ENCODE peak calls at places on chromosome 13, in four cellular contexts. One of them, this sample, is unnamed.

GRCh38 chr13:79307866-79308298 is 98.2 kb downstream of the RBM26 start:
- DNase-seq in WTC11: no peak
- DNase-seq in HepG2: no peak
- DNase-seq in GM12878: no peak
- DNase-seq in this sample: no peak

GRCh38 chr13:21849323-21849722 is 178.4 kb downstream of the FGF9 start:
- DNase-seq in WTC11: no peak
- DNase-seq in HepG2: peak; percentile 52
- DNase-seq in GM12878: peak; percentile 4
- DNase-seq in this sample: peak; percentile 15

GRCh38 chr13:26591672-26592071 is 34.2 kb downstream of the WASF3 start:
- DNase-seq in WTC11: no peak
- DNase-seq in HepG2: no peak
- DNase-seq in GM12878: no peak
- DNase-seq in this sample: no peak

GRCh38 chr13:101941095-101941777 is 460.6 kb downstream of the FGF14 start:
- DNase-seq in WTC11: no peak
- DNase-seq in HepG2: no peak
- DNase-seq in GM12878: no peak
- DNase-seq in this sample: no peak

GRCh38 chr13:104385409-104385808 is 1319.2 kb upstream of the SLC10A2 start:
- DNase-seq in WTC11: no peak
- DNase-seq in HepG2: no peak
- DNase-seq in GM12878: no peak
- DNase-seq in this sample: no peak

GRCh38 chr13:103788061-103788652 is 721.9 kb upstream of the SLC10A2 start:
- DNase-seq in WTC11: peak; percentile 16
- DNase-seq in HepG2: no peak
- DNase-seq in GM12878: no peak
- DNase-seq in this sample: no peak

GRCh38 chr13:95956589-95957148 is 96.5 kb downstream of the UGGT2 start:
- DNase-seq in WTC11: no peak
- DNase-seq in HepG2: no peak
- DNase-seq in GM12878: peak; percentile 21
- DNase-seq in this sample: no peak

GRCh38 chr13:75934889-75935288 is 298.8 kb downstream of the LMO7 start:
- DNase-seq in WTC11: no peak
- DNase-seq in HepG2: no peak
- DNase-seq in GM12878: no peak
- DNase-seq in this sample: no peak

GRCh38 chr13:23947893-23948292 is 50.6 kb upstream of the C1QTNF9B start:
- DNase-seq in WTC11: no peak
- DNase-seq in HepG2: no peak
- DNase-seq in GM12878: no peak
- DNase-seq in this sample: no peak

GRCh38 chr13:99894835-99895427 is 76.6 kb downstream of the ZIC5 start:
- DNase-seq in WTC11: peak; percentile 41
- DNase-seq in HepG2: no peak
- DNase-seq in GM12878: no peak
- DNase-seq in this sample: no peak

GRCh38 chr13:99894105-99894504 is 77.5 kb downstream of the ZIC5 start:
- DNase-seq in WTC11: no peak
- DNase-seq in HepG2: no peak
- DNase-seq in GM12878: no peak
- DNase-seq in this sample: no peak

GRCh38 chr13:99892866-99893504 is 78.6 kb downstream of the ZIC5 start:
- DNase-seq in WTC11: no peak
- DNase-seq in HepG2: no peak
- DNase-seq in GM12878: no peak
- DNase-seq in this sample: no peak

GRCh38 chr13:99893567-99893966 is 78.0 kb downstream of the ZIC5 start:
- DNase-seq in WTC11: no peak
- DNase-seq in HepG2: no peak
- DNase-seq in GM12878: no peak
- DNase-seq in this sample: no peak

DNA sequence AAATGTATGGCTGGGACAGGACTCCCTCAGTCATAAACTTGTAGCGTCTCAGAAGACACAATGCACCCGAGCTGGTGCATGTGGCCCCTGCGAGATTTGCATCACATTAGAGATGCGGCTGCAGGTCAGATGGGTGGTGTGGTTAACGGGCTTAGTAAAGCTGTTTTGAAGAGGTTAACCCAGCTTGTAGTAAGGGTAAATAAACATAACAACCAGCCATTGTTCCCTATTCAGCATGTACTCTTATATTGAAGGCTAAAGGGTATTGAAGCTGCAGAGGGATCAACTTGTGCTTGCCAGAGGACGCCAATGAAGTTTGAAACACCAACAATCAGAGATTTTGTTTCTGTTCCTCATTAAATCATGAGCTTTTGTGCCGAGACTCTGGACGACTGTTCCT is 79.4 kb downstream of the ZIC5 start:
- DNase-seq in WTC11: peak; percentile 56
- DNase-seq in HepG2: no peak
- DNase-seq in GM12878: no peak
- DNase-seq in this sample: no peak
- TF ChIP-seq CREM in WTC11: no peak
- TF ChIP-seq CREM in HepG2: no peak
- TF ChIP-seq CREM in GM12878: no peak
- TF ChIP-seq CREM in this sample: no peak

GRCh38 chr13:106033634-106034033 is 501.8 kb downstream of the EFNB2 start:
- DNase-seq in WTC11: no peak
- DNase-seq in HepG2: peak; percentile 4
- DNase-seq in GM12878: no peak
- DNase-seq in this sample: no peak
- TF ChIP-seq CREM in WTC11: no peak
- TF ChIP-seq CREM in HepG2: no peak
- TF ChIP-seq CREM in GM12878: no peak
- TF ChIP-seq CREM in this sample: no peak

DNA sequence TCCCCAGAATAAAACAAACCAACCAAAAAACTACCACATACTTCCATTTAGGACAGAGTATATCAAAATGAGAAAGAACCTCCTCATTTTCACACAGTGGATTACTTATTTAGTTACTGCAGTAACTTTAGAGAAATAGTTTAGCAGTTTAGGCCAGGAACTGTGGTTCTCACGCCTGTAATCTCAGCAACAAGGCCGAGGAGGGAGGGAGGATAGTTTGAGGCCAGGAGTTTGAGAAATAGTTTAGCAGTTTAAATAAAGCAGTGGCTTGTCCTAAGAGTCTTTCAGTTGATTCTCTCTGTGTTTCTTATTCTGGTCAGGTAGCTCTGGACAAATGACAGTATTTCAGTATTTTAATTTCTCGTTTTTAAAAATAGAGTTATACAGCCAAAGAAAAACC is 9.4 kb downstream of the HMGB1 start:
- DNase-seq in WTC11: no peak
- DNase-seq in HepG2: no peak
- DNase-seq in GM12878: no peak
- DNase-seq in this sample: no peak
- TF ChIP-seq CREM in WTC11: no peak
- TF ChIP-seq CREM in HepG2: no peak
- TF ChIP-seq CREM in GM12878: no peak
- TF ChIP-seq CREM in this sample: no peak

GRCh38 chr13:45108716-45109706 is 11.3 kb upstream of the GTF2F2 start:
- DNase-seq in WTC11: peak; percentile 54
- DNase-seq in HepG2: no peak
- DNase-seq in GM12878: peak; percentile 33
- DNase-seq in this sample: peak; percentile 38
- TF ChIP-seq CREM in WTC11: no peak
- TF ChIP-seq CREM in HepG2: no peak
- TF ChIP-seq CREM in GM12878: peak; percentile 18
- TF ChIP-seq CREM in this sample: no peak